ENCODE peak calls at places on chromosomes 12 and 14, in five cellular contexts. One of them, this sample, is unnamed.

GRCh38 chr14:44961151-44961729 is 507 bp downstream of the KLHL28 start:
- DNase-seq in stimulated activated CD8-positive, alpha-beta memory T cell treated with anti-CD3 and anti-CD28 coated beads, Interleukin-4, amount 100 ng/mL, for 4 hours: peak; percentile 28
- DNase-seq in transverse colon: peak; percentile 72
- DNase-seq in activated naive CD4-positive, alpha-beta T cell treated with Interleukin-2 at 50 U/mL for 16 hours: peak; percentile 67
- DNase-seq in EL: peak; percentile 69
- DNase-seq in this sample: peak; percentile 69

GRCh38 chr12:118455327-118455726 is 79.0 kb downstream of the SUDS3 start:
- DNase-seq in stimulated activated CD8-positive, alpha-beta memory T cell treated with anti-CD3 and anti-CD28 coated beads, Interleukin-4, amount 100 ng/mL, for 4 hours: no peak
- DNase-seq in activated naive CD4-positive, alpha-beta T cell treated with Interleukin-2 at 50 U/mL for 16 hours: no peak
- DNase-seq in EL: no peak
- DNase-seq in transverse colon: no peak
- DNase-seq in this sample: no peak

GRCh38 chr14:36070056-36071043 is 106.2 kb downstream of the PTCSC3 start:
- DNase-seq in stimulated activated CD8-positive, alpha-beta memory T cell treated with anti-CD3 and anti-CD28 coated beads, Interleukin-4, amount 100 ng/mL, for 4 hours: no peak
- DNase-seq in transverse colon: peak; percentile 54
- DNase-seq in activated naive CD4-positive, alpha-beta T cell treated with Interleukin-2 at 50 U/mL for 16 hours: peak; percentile 24
- DNase-seq in EL: peak; percentile 48
- DNase-seq in this sample: peak; percentile 72

GRCh38 chr12:60279224-60279623 is 683.4 kb downstream of the SLC16A7 start:
- DNase-seq in activated naive CD4-positive, alpha-beta T cell treated with Interleukin-2 at 50 U/mL for 16 hours: no peak
- DNase-seq in transverse colon: no peak
- DNase-seq in stimulated activated CD8-positive, alpha-beta memory T cell treated with anti-CD3 and anti-CD28 coated beads, Interleukin-4, amount 100 ng/mL, for 4 hours: no peak
- DNase-seq in EL: peak; percentile 25
- DNase-seq in this sample: no peak

GRCh38 chr14:58978336-58978735 is 210.1 kb upstream of the DAAM1 start:
- DNase-seq in stimulated activated CD8-positive, alpha-beta memory T cell treated with anti-CD3 and anti-CD28 coated beads, Interleukin-4, amount 100 ng/mL, for 4 hours: no peak
- DNase-seq in EL: peak; percentile 19
- DNase-seq in activated naive CD4-positive, alpha-beta T cell treated with Interleukin-2 at 50 U/mL for 16 hours: no peak
- DNase-seq in transverse colon: no peak
- DNase-seq in this sample: peak; percentile 3

GRCh38 chr14:75011356-75012097 is 8.8 kb downstream of the EIF2B2 start:
- DNase-seq in stimulated activated CD8-positive, alpha-beta memory T cell treated with anti-CD3 and anti-CD28 coated beads, Interleukin-4, amount 100 ng/mL, for 4 hours: no peak
- DNase-seq in EL: peak; percentile 74
- DNase-seq in activated naive CD4-positive, alpha-beta T cell treated with Interleukin-2 at 50 U/mL for 16 hours: no peak
- DNase-seq in transverse colon: no peak
- DNase-seq in this sample: no peak

GRCh38 chr12:41365653-41366131 is 177.6 kb downstream of the PDZRN4 start:
- DNase-seq in EL: no peak
- DNase-seq in stimulated activated CD8-positive, alpha-beta memory T cell treated with anti-CD3 and anti-CD28 coated beads, Interleukin-4, amount 100 ng/mL, for 4 hours: no peak
- DNase-seq in activated naive CD4-positive, alpha-beta T cell treated with Interleukin-2 at 50 U/mL for 16 hours: no peak
- DNase-seq in transverse colon: no peak
- DNase-seq in this sample: peak; percentile 57

GRCh38 chr14:20516921-20517320 is 11.6 kb downstream of the RNASE10 start:
- DNase-seq in transverse colon: no peak
- DNase-seq in EL: peak; percentile 40
- DNase-seq in activated naive CD4-positive, alpha-beta T cell treated with Interleukin-2 at 50 U/mL for 16 hours: no peak
- DNase-seq in stimulated activated CD8-positive, alpha-beta memory T cell treated with anti-CD3 and anti-CD28 coated beads, Interleukin-4, amount 100 ng/mL, for 4 hours: no peak
- DNase-seq in this sample: no peak

GRCh38 chr14:69715725-69716482 is 51.0 kb upstream of the SRSF5 start:
- DNase-seq in activated naive CD4-positive, alpha-beta T cell treated with Interleukin-2 at 50 U/mL for 16 hours: no peak
- DNase-seq in EL: peak; percentile 73
- DNase-seq in stimulated activated CD8-positive, alpha-beta memory T cell treated with anti-CD3 and anti-CD28 coated beads, Interleukin-4, amount 100 ng/mL, for 4 hours: no peak
- DNase-seq in transverse colon: peak; percentile 59
- DNase-seq in this sample: no peak

GRCh38 chr14:99344051-99344450 is 72.1 kb upstream of the BCL11B start:
- DNase-seq in EL: no peak
- DNase-seq in activated naive CD4-positive, alpha-beta T cell treated with Interleukin-2 at 50 U/mL for 16 hours: no peak
- DNase-seq in stimulated activated CD8-positive, alpha-beta memory T cell treated with anti-CD3 and anti-CD28 coated beads, Interleukin-4, amount 100 ng/mL, for 4 hours: no peak
- DNase-seq in transverse colon: no peak
- DNase-seq in this sample: no peak

GRCh38 chr12:57717131-57717530 is 21.4 kb downstream of the AGAP2 start:
- DNase-seq in transverse colon: no peak
- DNase-seq in EL: no peak
- DNase-seq in stimulated activated CD8-positive, alpha-beta memory T cell treated with anti-CD3 and anti-CD28 coated beads, Interleukin-4, amount 100 ng/mL, for 4 hours: no peak
- DNase-seq in activated naive CD4-positive, alpha-beta T cell treated with Interleukin-2 at 50 U/mL for 16 hours: no peak
- DNase-seq in this sample: no peak

GRCh38 chr14:83988274-83988673 is 1541.7 kb upstream of the FLRT2 start:
- DNase-seq in stimulated activated CD8-positive, alpha-beta memory T cell treated with anti-CD3 and anti-CD28 coated beads, Interleukin-4, amount 100 ng/mL, for 4 hours: no peak
- DNase-seq in EL: no peak
- DNase-seq in transverse colon: no peak
- DNase-seq in activated naive CD4-positive, alpha-beta T cell treated with Interleukin-2 at 50 U/mL for 16 hours: no peak
- DNase-seq in this sample: no peak

GRCh38 chr14:67883717-67884116 is 64.1 kb downstream of the RAD51B start:
- DNase-seq in activated naive CD4-positive, alpha-beta T cell treated with Interleukin-2 at 50 U/mL for 16 hours: no peak
- DNase-seq in stimulated activated CD8-positive, alpha-beta memory T cell treated with anti-CD3 and anti-CD28 coated beads, Interleukin-4, amount 100 ng/mL, for 4 hours: no peak
- DNase-seq in EL: peak; percentile 23
- DNase-seq in transverse colon: no peak
- DNase-seq in this sample: peak; percentile 29

GRCh38 chr12:90216815-90217214 is 508.2 kb upstream of the ATP2B1 start:
- DNase-seq in stimulated activated CD8-positive, alpha-beta memory T cell treated with anti-CD3 and anti-CD28 coated beads, Interleukin-4, amount 100 ng/mL, for 4 hours: no peak
- DNase-seq in activated naive CD4-positive, alpha-beta T cell treated with Interleukin-2 at 50 U/mL for 16 hours: no peak
- DNase-seq in EL: peak; percentile 49
- DNase-seq in transverse colon: no peak
- DNase-seq in this sample: no peak

GRCh38 chr12:112001555-112001954 is 11.4 kb downstream of the TMEM116 start:
- DNase-seq in stimulated activated CD8-positive, alpha-beta memory T cell treated with anti-CD3 and anti-CD28 coated beads, Interleukin-4, amount 100 ng/mL, for 4 hours: no peak
- DNase-seq in activated naive CD4-positive, alpha-beta T cell treated with Interleukin-2 at 50 U/mL for 16 hours: no peak
- DNase-seq in EL: no peak
- DNase-seq in transverse colon: no peak
- DNase-seq in this sample: no peak

GRCh38 chr12:32482226-32482625 is 82.9 kb downstream of the FGD4 start:
- DNase-seq in activated naive CD4-positive, alpha-beta T cell treated with Interleukin-2 at 50 U/mL for 16 hours: no peak
- DNase-seq in EL: no peak
- DNase-seq in stimulated activated CD8-positive, alpha-beta memory T cell treated with anti-CD3 and anti-CD28 coated beads, Interleukin-4, amount 100 ng/mL, for 4 hours: no peak
- DNase-seq in transverse colon: no peak
- DNase-seq in this sample: no peak

GRCh38 chr14:69701857-69702256 is 65.1 kb upstream of the SRSF5 start:
- DNase-seq in stimulated activated CD8-positive, alpha-beta memory T cell treated with anti-CD3 and anti-CD28 coated beads, Interleukin-4, amount 100 ng/mL, for 4 hours: no peak
- DNase-seq in EL: no peak
- DNase-seq in transverse colon: no peak
- DNase-seq in activated naive CD4-positive, alpha-beta T cell treated with Interleukin-2 at 50 U/mL for 16 hours: no peak
- DNase-seq in this sample: no peak

GRCh38 chr12:65653321-65653720 is 171.0 kb upstream of the HMGA2 start:
- DNase-seq in EL: no peak
- DNase-seq in activated naive CD4-positive, alpha-beta T cell treated with Interleukin-2 at 50 U/mL for 16 hours: no peak
- DNase-seq in transverse colon: no peak
- DNase-seq in stimulated activated CD8-positive, alpha-beta memory T cell treated with anti-CD3 and anti-CD28 coated beads, Interleukin-4, amount 100 ng/mL, for 4 hours: no peak
- DNase-seq in this sample: no peak